ENCODE peak calls at places on chromosomes 5 and 9, in ten cellular contexts. One of them, this sample, is unnamed.

GRCh38 chr5:16937023-16937379 is 913 bp upstream of the MYO10 start:
- DNase-seq in lower lobe of right lung: peak; percentile 59
- DNase-seq in OCI-LY7: no peak
- DNase-seq in cardiac fibroblast: no peak
- DNase-seq in AG09309: no peak
- DNase-seq in BJ: no peak
- DNase-seq in AG04449: no peak
- DNase-seq in tibial nerve: no peak
- DNase-seq in A549: no peak
- DNase-seq in adrenal gland: no peak
- DNase-seq in this sample: no peak

GRCh38 chr9:124212381-124213050 is 45.2 kb upstream of the NEK6 start:
- DNase-seq in AG09309: no peak
- DNase-seq in adrenal gland: no peak
- DNase-seq in AG04449: no peak
- DNase-seq in OCI-LY7: no peak
- DNase-seq in lower lobe of right lung: no peak
- DNase-seq in A549: no peak
- DNase-seq in cardiac fibroblast: peak; percentile 73
- DNase-seq in BJ: peak; percentile 38
- DNase-seq in tibial nerve: no peak
- DNase-seq in this sample: no peak

GRCh38 chr5:107337281-107337680 is 333.5 kb downstream of the EFNA5 start:
- DNase-seq in AG09309: no peak
- DNase-seq in BJ: no peak
- DNase-seq in tibial nerve: no peak
- DNase-seq in OCI-LY7: no peak
- DNase-seq in AG04449: no peak
- DNase-seq in cardiac fibroblast: peak; percentile 11
- DNase-seq in adrenal gland: no peak
- DNase-seq in lower lobe of right lung: no peak
- DNase-seq in A549: no peak
- DNase-seq in this sample: no peak

GRCh38 chr9:86589273-86589672 is 235.1 kb upstream of the TUT7 start:
- DNase-seq in BJ: no peak
- DNase-seq in tibial nerve: no peak
- DNase-seq in AG04449: no peak
- DNase-seq in lower lobe of right lung: no peak
- DNase-seq in OCI-LY7: no peak
- DNase-seq in A549: no peak
- DNase-seq in adrenal gland: no peak
- DNase-seq in cardiac fibroblast: no peak
- DNase-seq in AG09309: no peak
- DNase-seq in this sample: no peak

GRCh38 chr9:76023715-76024195 is 133.3 kb downstream of the PCSK5 start:
- DNase-seq in A549: no peak
- DNase-seq in OCI-LY7: no peak
- DNase-seq in cardiac fibroblast: peak; percentile 27
- DNase-seq in lower lobe of right lung: no peak
- DNase-seq in AG04449: no peak
- DNase-seq in tibial nerve: no peak
- DNase-seq in adrenal gland: no peak
- DNase-seq in AG09309: no peak
- DNase-seq in BJ: no peak
- DNase-seq in this sample: no peak

GRCh38 chr5:107676702-107677101 is 6.0 kb upstream of the EFNA5 start:
- DNase-seq in AG04449: no peak
- DNase-seq in adrenal gland: no peak
- DNase-seq in lower lobe of right lung: no peak
- DNase-seq in A549: no peak
- DNase-seq in OCI-LY7: no peak
- DNase-seq in BJ: no peak
- DNase-seq in AG09309: no peak
- DNase-seq in cardiac fibroblast: no peak
- DNase-seq in tibial nerve: no peak
- DNase-seq in this sample: no peak

GRCh38 chr9:137829260-137829996 is 48.2 kb upstream of the CACNA1B start:
- DNase-seq in lower lobe of right lung: no peak
- DNase-seq in cardiac fibroblast: no peak
- DNase-seq in AG04449: no peak
- DNase-seq in adrenal gland: no peak
- DNase-seq in tibial nerve: no peak
- DNase-seq in AG09309: no peak
- DNase-seq in A549: no peak
- DNase-seq in OCI-LY7: no peak
- DNase-seq in BJ: no peak
- DNase-seq in this sample: no peak

GRCh38 chr5:172788771-172789686 is 18.0 kb upstream of the DUSP1 start:
- DNase-seq in lower lobe of right lung: peak; percentile 75
- DNase-seq in BJ: no peak
- DNase-seq in OCI-LY7: no peak
- DNase-seq in cardiac fibroblast: no peak
- DNase-seq in tibial nerve: peak; percentile 9
- DNase-seq in adrenal gland: peak; percentile 93
- DNase-seq in A549: no peak
- DNase-seq in AG04449: no peak
- DNase-seq in AG09309: no peak
- DNase-seq in this sample: no peak

GRCh38 chr5:56759521-56759920 is 55.8 kb upstream of the MAP3K1 start:
- DNase-seq in tibial nerve: no peak
- DNase-seq in adrenal gland: peak; percentile 56
- DNase-seq in A549: no peak
- DNase-seq in AG09309: no peak
- DNase-seq in BJ: no peak
- DNase-seq in cardiac fibroblast: no peak
- DNase-seq in OCI-LY7: no peak
- DNase-seq in AG04449: no peak
- DNase-seq in lower lobe of right lung: no peak
- DNase-seq in this sample: no peak

GRCh38 chr9:17859987-17860386 is 281.1 kb downstream of the SH3GL2 start:
- DNase-seq in OCI-LY7: no peak
- DNase-seq in lower lobe of right lung: no peak
- DNase-seq in AG04449: no peak
- DNase-seq in A549: no peak
- DNase-seq in AG09309: no peak
- DNase-seq in BJ: no peak
- DNase-seq in cardiac fibroblast: no peak
- DNase-seq in tibial nerve: no peak
- DNase-seq in adrenal gland: no peak
- DNase-seq in this sample: no peak

DNA sequence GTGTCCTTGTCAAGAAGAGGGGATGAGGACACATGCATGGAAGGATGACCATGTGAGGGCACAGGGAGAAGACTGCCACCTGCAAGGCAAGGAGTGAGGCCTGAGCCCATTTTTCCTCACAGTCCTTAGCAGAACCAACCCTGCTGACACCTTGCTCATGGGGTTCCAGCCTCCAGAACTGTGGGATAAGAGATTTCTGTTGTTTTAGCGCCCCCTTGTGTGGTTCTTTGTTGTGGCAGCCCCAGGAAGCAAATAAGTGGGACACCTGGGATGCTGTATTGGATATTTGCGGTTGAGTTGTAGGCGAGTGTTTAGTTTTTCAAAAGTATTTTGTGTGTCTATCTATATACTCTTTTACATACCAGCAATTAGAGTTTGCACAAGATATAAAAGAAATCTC is 206.4 kb downstream of the NXNL2 start:
- DNase-seq in tibial nerve: no peak
- DNase-seq in cardiac fibroblast: peak; percentile 61
- DNase-seq in AG09309: no peak
- DNase-seq in A549: no peak
- DNase-seq in AG04449: no peak
- DNase-seq in BJ: no peak
- DNase-seq in lower lobe of right lung: no peak
- DNase-seq in OCI-LY7: peak; percentile 18
- DNase-seq in adrenal gland: no peak
- DNase-seq in this sample: no peak
- TF ChIP-seq CTCF in tibial nerve: no peak
- TF ChIP-seq CTCF in cardiac fibroblast: peak; percentile 55
- TF ChIP-seq CTCF in AG09309: peak; percentile 31
- TF ChIP-seq CTCF in A549: peak; percentile 44
- TF ChIP-seq CTCF in AG04449: no peak
- TF ChIP-seq CTCF in BJ: peak; percentile 30
- TF ChIP-seq CTCF in lower lobe of right lung: no peak
- TF ChIP-seq CTCF in OCI-LY7: peak; percentile 79
- TF ChIP-seq CTCF in adrenal gland: peak; percentile 38
- TF ChIP-seq CTCF in this sample: peak; percentile 54

DNA sequence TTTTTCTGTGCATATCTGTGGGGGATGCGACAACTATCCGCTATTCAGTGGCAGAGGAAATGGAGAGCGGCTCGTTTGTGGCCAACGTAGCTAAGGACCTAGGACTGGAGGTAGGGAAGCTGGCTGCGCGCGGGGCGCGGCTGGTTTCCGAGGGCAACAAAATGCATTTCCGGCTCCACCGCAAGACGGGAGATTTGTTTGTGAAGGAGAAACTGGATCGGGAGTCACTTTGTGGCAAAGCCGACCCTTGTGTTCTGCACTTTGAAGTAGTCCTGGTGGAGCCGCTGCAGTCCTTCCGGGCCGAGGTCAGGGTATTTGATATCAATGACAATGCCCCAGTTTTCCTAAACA is 327 bp downstream of the PCDHB1 start:
- DNase-seq in cardiac fibroblast: no peak
- DNase-seq in tibial nerve: no peak
- DNase-seq in AG04449: no peak
- DNase-seq in lower lobe of right lung: no peak
- DNase-seq in AG09309: no peak
- DNase-seq in adrenal gland: no peak
- DNase-seq in BJ: no peak
- DNase-seq in OCI-LY7: no peak
- DNase-seq in A549: no peak
- DNase-seq in this sample: no peak
- H3K4me3 ChIP-seq in cardiac fibroblast: peak overlapping the region; percentile 15
- H3K4me3 ChIP-seq in tibial nerve: peak overlapping the region; percentile 55
- H3K4me3 ChIP-seq in AG04449: no peak overlapping the region
- H3K4me3 ChIP-seq in lower lobe of right lung: peak overlapping the region; percentile 54
- H3K4me3 ChIP-seq in AG09309: peak overlapping the region; percentile 21
- H3K4me3 ChIP-seq in adrenal gland: peak overlapping the region; percentile 25
- H3K4me3 ChIP-seq in BJ: no peak overlapping the region
- H3K4me3 ChIP-seq in OCI-LY7: no peak overlapping the region
- H3K4me3 ChIP-seq in A549: peak overlapping the region; percentile 42
- H3K4me3 ChIP-seq in this sample: no peak overlapping the region

GRCh38 chr9:130696996-130697395 is 3.4 kb downstream of the EXOSC2 start:
- DNase-seq in OCI-LY7: no peak
- DNase-seq in AG04449: no peak
- DNase-seq in lower lobe of right lung: no peak
- DNase-seq in cardiac fibroblast: no peak
- DNase-seq in AG09309: no peak
- DNase-seq in tibial nerve: no peak
- DNase-seq in BJ: no peak
- DNase-seq in A549: no peak
- DNase-seq in adrenal gland: no peak
- DNase-seq in this sample: no peak

GRCh38 chr9:130696139-130696650 is 2.6 kb downstream of the EXOSC2 start:
- DNase-seq in A549: no peak
- DNase-seq in lower lobe of right lung: peak; percentile 9
- DNase-seq in tibial nerve: no peak
- DNase-seq in AG09309: no peak
- DNase-seq in OCI-LY7: no peak
- DNase-seq in BJ: no peak
- DNase-seq in adrenal gland: no peak
- DNase-seq in AG04449: no peak
- DNase-seq in cardiac fibroblast: no peak
- DNase-seq in this sample: no peak

GRCh38 chr9:130698514-130698913 is 4.9 kb downstream of the EXOSC2 start:
- DNase-seq in BJ: no peak
- DNase-seq in lower lobe of right lung: peak; percentile 2
- DNase-seq in OCI-LY7: no peak
- DNase-seq in AG04449: no peak
- DNase-seq in AG09309: no peak
- DNase-seq in cardiac fibroblast: peak; percentile 19
- DNase-seq in adrenal gland: no peak
- DNase-seq in tibial nerve: no peak
- DNase-seq in A549: no peak
- DNase-seq in this sample: no peak

GRCh38 chr9:130699047-130699446 is 5.5 kb downstream of the EXOSC2 start:
- DNase-seq in BJ: no peak
- DNase-seq in AG04449: no peak
- DNase-seq in lower lobe of right lung: no peak
- DNase-seq in adrenal gland: no peak
- DNase-seq in A549: no peak
- DNase-seq in cardiac fibroblast: no peak
- DNase-seq in OCI-LY7: no peak
- DNase-seq in tibial nerve: no peak
- DNase-seq in AG09309: no peak
- DNase-seq in this sample: no peak

GRCh38 chr9:130701059-130702022 is 7.8 kb downstream of the EXOSC2 start:
- DNase-seq in A549: peak; percentile 71
- DNase-seq in adrenal gland: peak; percentile 79
- DNase-seq in AG09309: peak; percentile 42
- DNase-seq in cardiac fibroblast: peak; percentile 87
- DNase-seq in BJ: no peak
- DNase-seq in lower lobe of right lung: peak; percentile 76
- DNase-seq in OCI-LY7: peak; percentile 70
- DNase-seq in tibial nerve: peak; percentile 60
- DNase-seq in AG04449: peak; percentile 57
- DNase-seq in this sample: peak; percentile 42
- TF ChIP-seq CTCF in A549: peak; percentile 87
- TF ChIP-seq CTCF in adrenal gland: peak; percentile 92
- TF ChIP-seq CTCF in AG09309: peak; percentile 97
- TF ChIP-seq CTCF in cardiac fibroblast: peak; percentile 99
- TF ChIP-seq CTCF in BJ: peak; percentile 99
- TF ChIP-seq CTCF in lower lobe of right lung: peak; percentile 94
- TF ChIP-seq CTCF in OCI-LY7: peak; percentile 97
- TF ChIP-seq CTCF in tibial nerve: peak; percentile 87
- TF ChIP-seq CTCF in AG04449: peak; percentile 95
- TF ChIP-seq CTCF in this sample: peak; percentile 99

GRCh38 chr9:128894764-128895163 is 12.8 kb downstream of the LRRC8A start:
- DNase-seq in A549: no peak
- DNase-seq in tibial nerve: no peak
- DNase-seq in adrenal gland: no peak
- DNase-seq in BJ: no peak
- DNase-seq in OCI-LY7: no peak
- DNase-seq in AG09309: no peak
- DNase-seq in cardiac fibroblast: no peak
- DNase-seq in AG04449: no peak
- DNase-seq in lower lobe of right lung: no peak
- DNase-seq in this sample: no peak

GRCh38 chr9:128893354-128893753 is 11.4 kb downstream of the LRRC8A start:
- DNase-seq in lower lobe of right lung: no peak
- DNase-seq in BJ: no peak
- DNase-seq in A549: no peak
- DNase-seq in AG09309: no peak
- DNase-seq in cardiac fibroblast: no peak
- DNase-seq in AG04449: no peak
- DNase-seq in adrenal gland: no peak
- DNase-seq in tibial nerve: no peak
- DNase-seq in OCI-LY7: no peak
- DNase-seq in this sample: no peak

GRCh38 chr9:128892223-128892892 is 10.4 kb downstream of the LRRC8A start:
- DNase-seq in AG04449: no peak
- DNase-seq in OCI-LY7: no peak
- DNase-seq in tibial nerve: peak; percentile 73
- DNase-seq in AG09309: no peak
- DNase-seq in lower lobe of right lung: peak; percentile 81
- DNase-seq in adrenal gland: peak; percentile 92
- DNase-seq in cardiac fibroblast: peak; percentile 90
- DNase-seq in BJ: peak; percentile 74
- DNase-seq in A549: peak; percentile 55
- DNase-seq in this sample: peak; percentile 52

GRCh38 chr9:128898382-128898781 is 16.4 kb downstream of the LRRC8A start:
- DNase-seq in A549: no peak
- DNase-seq in lower lobe of right lung: no peak
- DNase-seq in AG04449: no peak
- DNase-seq in tibial nerve: no peak
- DNase-seq in AG09309: no peak
- DNase-seq in BJ: no peak
- DNase-seq in adrenal gland: no peak
- DNase-seq in cardiac fibroblast: no peak
- DNase-seq in OCI-LY7: no peak
- DNase-seq in this sample: no peak

GRCh38 chr9:128895556-128895955 is 13.6 kb downstream of the LRRC8A start:
- DNase-seq in lower lobe of right lung: no peak
- DNase-seq in A549: no peak
- DNase-seq in cardiac fibroblast: no peak
- DNase-seq in AG04449: no peak
- DNase-seq in tibial nerve: no peak
- DNase-seq in OCI-LY7: no peak
- DNase-seq in BJ: no peak
- DNase-seq in AG09309: no peak
- DNase-seq in adrenal gland: no peak
- DNase-seq in this sample: no peak
- H3K4me3 ChIP-seq in lower lobe of right lung: no peak overlapping the region
- H3K4me3 ChIP-seq in A549: no peak overlapping the region
- H3K4me3 ChIP-seq in cardiac fibroblast: no peak overlapping the region
- H3K4me3 ChIP-seq in AG04449: no peak overlapping the region
- H3K4me3 ChIP-seq in tibial nerve: no peak overlapping the region
- H3K4me3 ChIP-seq in OCI-LY7: no peak overlapping the region
- H3K4me3 ChIP-seq in BJ: no peak overlapping the region
- H3K4me3 ChIP-seq in AG09309: no peak overlapping the region
- H3K4me3 ChIP-seq in adrenal gland: no peak overlapping the region
- H3K4me3 ChIP-seq in this sample: no peak overlapping the region